ENCODE peak calls at places on chromosomes 16 and 17, in six cellular contexts. P is GM04503, L is GM23338, M is HFFc6, C is mammary epithelial cell, S is HTR-8/SVneo. Y is an unnamed sample.

GRCh38 chr16:80924372-80924978 is 82.2 kb downstream of the CMC2 start:
- DNase-seq in P (no peak), L (peak), M (peak), C (peak), S (peak), Y (no peak)

GRCh38 chr16:4053663-4054479 is 62.4 kb downstream of the ADCY9 start:
- DNase-seq in P (peak), L (no peak), M (peak), C (peak), S (no peak), Y (peak)

GRCh38 chr16:9713151-9713550 is 469.1 kb downstream of the GRIN2A start:
- DNase-seq in P (no peak), L (peak), M (no peak), C (no peak), S (no peak), Y (no peak)

GRCh38 chr17:74936470-74936799 is 737 bp downstream of the OTOP3 start:
- DNase-seq in P (no peak), L (no peak), M (no peak), C (no peak), S (no peak), Y (no peak)

GRCh38 chr17:8654822-8655221 is 24.3 kb upstream of the MYH10 start:
- DNase-seq in P (no peak), L (no peak), M (no peak), C (no peak), S (no peak), Y (no peak)

GRCh38 chr16:2494616-2495015 is 19.1 kb upstream of the ATP6V0C start:
- DNase-seq in P (no peak), L (no peak), M (no peak), C (no peak), S (no peak), Y (no peak)

GRCh38 chr16:55263271-55264250 is 60.4 kb upstream of the IRX6 start:
- DNase-seq in P (no peak), L (no peak), M (no peak), C (no peak), S (no peak), Y (no peak)

GRCh38 chr16:69073181-69073669 is 32.2 kb upstream of the HAS3 start:
- DNase-seq in P (peak), L (no peak), M (peak), C (peak), S (peak), Y (no peak)

GRCh38 chr17:44872131-44872768 is 24.6 kb downstream of the HIGD1B start:
- DNase-seq in P (no peak), L (no peak), M (no peak), C (no peak), S (no peak), Y (no peak)

GRCh38 chr17:82881900-82882714 is 42.3 kb upstream of the ZNF750 start:
- DNase-seq in P (no peak), L (no peak), M (no peak), C (no peak), S (no peak), Y (no peak)

GRCh38 chr16:79876332-79876730 is 275.8 kb upstream of the MAF start:
- DNase-seq in P (no peak), L (peak), M (no peak), C (no peak), S (no peak), Y (no peak)

GRCh38 chr17:82815790-82816305 is 24.0 kb downstream of the ZNF750 start:
- DNase-seq in P (no peak), L (no peak), M (no peak), C (no peak), S (no peak), Y (no peak)

GRCh38 chr16:87583453-87584131 is 18.7 kb upstream of the JPH3 start:
- DNase-seq in P (no peak), L (peak), M (peak), C (no peak), S (no peak), Y (no peak)

GRCh38 chr17:10067446-10068143 is 130.8 kb downstream of the GAS7 start:
- DNase-seq in P (no peak), L (no peak), M (no peak), C (no peak), S (no peak), Y (no peak)

GRCh38 chr17:80758793-80759673 is 214.4 kb downstream of the RPTOR start:
- DNase-seq in P (no peak), L (no peak), M (no peak), C (no peak), S (no peak), Y (no peak)

GRCh38 chr17:29740017-29740416 is 117.3 kb upstream of the CORO6 start:
- DNase-seq in P (no peak), L (no peak), M (no peak), C (no peak), S (no peak), Y (no peak)

GRCh38 chr17:42337442-42337841 is 49.1 kb downstream of the STAT5A start:
- DNase-seq in P (peak), L (no peak), M (no peak), C (no peak), S (no peak), Y (no peak)

GRCh38 chr17:67546578-67547527 is 169.8 kb downstream of the PITPNC1 start:
- DNase-seq in P (no peak), L (peak), M (no peak), C (no peak), S (no peak), Y (no peak)